ENCODE peak calls at places on chromosomes 2 and 18, in four cellular contexts. E is heart left ventricle, O is HAP-1, W is adipocyte. Y is an unnamed sample. For H3K27me3 and H3K9me3, the result is how much of the 10 kb centered on the place peaks cover.

GRCh38 chr2:108910541-108911396 is 78.3 kb downstream of the EDAR start:
- DNase-seq in E (no peak), O (no peak), W (no peak), Y (no peak)

GRCh38 chr2:231930601-231931281 is 4.5 kb upstream of the NPPC start:
- DNase-seq in E (peak), O (peak), W (no peak), Y (no peak)

GRCh38 chr2:40483590-40483989 is 31.7 kb upstream of the SLC8A1 start:
- DNase-seq in E (no peak), O (no peak), W (no peak), Y (no peak)

GRCh38 chr2:201466050-201466660 is 14.6 kb downstream of the STRADB start:
- DNase-seq in E (no peak), O (no peak), W (peak), Y (peak)

GRCh38 chr18:75247601-75248421 is 37.2 kb downstream of the TSHZ1 start:
- DNase-seq in E (no peak), O (no peak), W (peak), Y (peak)

GRCh38 chr2:237414056-237414661 is at the start of gene COL6A3:
- DNase-seq in E (peak), O (no peak), W (peak), Y (peak)

GRCh38 chr18:24354278-24354677 is 43.3 kb downstream of the OSBPL1A start:
- DNase-seq in E (no peak), O (no peak), W (no peak), Y (no peak)

GRCh38 chr2:165240927-165241326 is 1.7 kb downstream of the SCN2A start:
- DNase-seq in E (no peak), O (no peak), W (no peak), Y (no peak)

GRCh38 chr2:131046580-131047274 is 46.5 kb downstream of the FAM168B start:
- DNase-seq in E (no peak), O (no peak), W (no peak), Y (no peak)

GRCh38 chr2:226429476-226429875 is 370.1 kb downstream of the IRS1 start:
- DNase-seq in E (no peak), O (no peak), W (no peak), Y (no peak)

GRCh38 chr2:219724628-219725027 is 97.2 kb downstream of the SLC4A3 start:
- DNase-seq in E (no peak), O (no peak), W (peak), Y (no peak)

GRCh38 chr18:33577688-33578370 is at the start of gene ASXL3:
- DNase-seq in E (peak), O (peak), W (peak), Y (peak)

GRCh38 chr2:168490916-168491605 is 35.0 kb downstream of the CERS6 start:
- DNase-seq in E (no peak), O (peak), W (peak), Y (no peak)

GRCh38 chr2:117814417-117815264 is at the start of gene DDX18:
- DNase-seq in E (peak), O (peak), W (peak), Y (peak)

GRCh38 chr18:21851327-21851961 is 110.9 kb downstream of the MIB1 start:
- DNase-seq in E (no peak), O (no peak), W (peak), Y (no peak)

GRCh38 chr2:109057686-109058085 is 68.7 kb upstream of the EDAR start:
- DNase-seq in E (no peak), O (no peak), W (no peak), Y (no peak)

GRCh38 chr2:105104208-105104731 is 66.4 kb downstream of the MRPS9 start:
- DNase-seq in E (no peak), O (no peak), W (no peak), Y (peak)

GRCh38 chr2:200301953-200302628 is 4.4 kb upstream of the SPATS2L start:
- DNase-seq in E (no peak), O (no peak), W (no peak), Y (no peak)

GRCh38 chr2:167908786-167909185 is 338.6 kb downstream of the STK39 start:
- DNase-seq in E (no peak), O (no peak), W (no peak), Y (no peak)

GRCh38 chr2:185221-185620 is 78.6 kb downstream of the SH3YL1 start:
- DNase-seq in E (no peak), O (no peak), W (no peak), Y (no peak)

GRCh38 chr2:98867539-98868309 is 68.3 kb downstream of the CRACDL start:
- DNase-seq in E (no peak), O (no peak), W (peak), Y (no peak)

GRCh38 chr2:41966431-41966893 is 81.4 kb upstream of the PKDCC start:
- DNase-seq in E (peak), O (no peak), W (peak), Y (peak)

GRCh38 chr2:54574107-54574859 is 118.2 kb downstream of the SPTBN1 start:
- DNase-seq in E (peak), O (no peak), W (no peak), Y (peak)

GRCh38 chr2:88668862-88669261 is 22.6 kb upstream of the RPIA start:
- DNase-seq in E (no peak), O (no peak), W (no peak), Y (no peak)
- H3K27me3 ChIP-seq in E (under half), O (under half), W (under half), Y (under half)

GRCh38 chr18:13339653-13340052 is 121.1 kb downstream of the LDLRAD4 start:
- DNase-seq in E (no peak), O (no peak), W (no peak), Y (no peak)
- H3K9me3 ChIP-seq in E (under half), O (under half), W (under half), Y (under half)

DNA sequence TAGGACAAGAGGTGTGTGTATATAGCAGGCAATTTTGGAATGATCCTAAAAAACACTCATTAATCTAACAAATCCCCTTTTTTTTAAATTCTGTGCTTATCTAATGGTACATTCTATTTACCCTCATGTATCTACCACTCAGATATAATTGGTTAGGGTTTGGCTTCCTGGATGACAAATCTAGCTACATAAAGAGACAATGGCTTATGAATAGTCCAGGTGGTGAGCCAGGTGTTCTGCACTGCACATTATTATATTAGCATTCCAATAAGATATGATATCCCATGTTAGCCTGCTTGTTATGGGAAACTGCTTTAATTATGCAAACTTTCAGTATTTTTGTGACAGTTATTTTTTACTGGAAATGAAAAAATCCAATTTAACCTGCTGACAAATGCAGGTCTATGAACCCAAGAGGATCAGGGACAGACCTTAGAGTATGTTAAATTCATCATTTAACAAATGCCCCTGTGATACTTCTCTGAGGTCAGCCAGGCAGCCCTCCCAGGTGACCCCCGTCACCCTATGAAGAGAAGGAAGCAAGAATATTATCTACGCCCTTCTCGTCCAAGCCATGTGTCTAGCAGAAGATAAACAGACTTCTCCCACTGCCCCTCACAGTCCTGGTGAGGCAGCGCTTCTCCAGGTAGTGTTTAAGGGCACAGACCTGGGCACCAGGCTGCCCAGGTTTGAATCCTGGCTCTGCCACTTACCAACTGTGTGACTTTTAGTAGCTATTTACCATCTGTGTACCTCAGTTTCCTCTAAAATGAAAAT is 83.0 kb downstream of the ADD2 start:
- DNase-seq in E (no peak), O (no peak), W (no peak), Y (no peak)
- H3K27me3 ChIP-seq in E (under half), O (under half), W (under half), Y (under half)

GRCh38 chr2:239177325-239177724 is 223.5 kb downstream of the HDAC4 start:
- DNase-seq in E (no peak), O (no peak), W (no peak), Y (no peak)
- H3K9me3 ChIP-seq in E (under half), O (under half), W (under half), Y (under half)

GRCh38 chr2:208389940-208390339 is 16.7 kb upstream of the PTH2R start:
- DNase-seq in E (no peak), O (no peak), W (no peak), Y (no peak)
- H3K27me3 ChIP-seq in E (under half), O (under half), W (under half), Y (under half)

DNA sequence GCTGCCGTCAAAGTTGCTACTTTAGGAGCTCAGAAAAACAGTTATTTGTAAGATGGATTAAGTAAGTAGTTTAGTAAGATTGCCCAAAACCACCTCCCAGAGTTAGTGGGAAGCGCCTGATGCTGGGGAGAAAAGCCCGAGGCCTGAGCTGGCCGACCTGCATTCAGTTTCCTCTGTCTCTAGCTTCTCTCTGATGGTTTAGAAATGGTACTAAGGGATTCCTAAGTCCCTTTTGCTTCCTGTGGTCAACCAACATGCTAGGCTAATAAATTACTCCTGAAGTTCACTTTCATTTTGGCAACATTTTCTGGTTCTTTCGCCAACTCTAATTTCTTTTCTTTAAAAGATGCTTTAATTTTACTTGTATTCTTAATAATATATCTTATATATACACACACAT is 60.1 kb downstream of the ASAP2 start:
- DNase-seq in E (no peak), O (no peak), W (no peak), Y (no peak)
- H3K9me3 ChIP-seq in E (under half), O (under half), W (under half), Y (under half)

DNA sequence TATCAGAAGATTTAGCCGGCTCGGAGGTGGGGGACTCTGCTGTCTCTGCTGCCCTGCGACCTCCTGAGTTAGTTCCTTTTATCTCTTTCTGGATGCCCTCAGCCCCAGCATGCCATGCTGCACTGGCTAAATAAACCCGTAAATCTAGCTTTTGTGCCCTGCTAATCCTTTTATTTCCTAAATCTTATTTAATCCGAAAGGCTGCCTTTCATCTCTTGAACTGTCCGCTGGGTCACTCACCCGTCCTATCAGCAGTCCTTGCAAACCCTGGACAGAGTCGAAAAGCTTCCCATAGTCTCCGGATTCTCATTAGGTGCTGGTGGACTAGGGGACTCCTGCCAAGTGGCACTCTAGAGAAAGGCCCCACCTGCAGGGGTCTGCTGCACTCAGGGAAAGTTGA is 122.0 kb upstream of the APCDD1 start:
- DNase-seq in E (no peak), O (no peak), W (no peak), Y (no peak)
- H3K27me3 ChIP-seq in E (under half), O (under half), W (under half), Y (under half)

GRCh38 chr2:66695211-66695735 is 260.3 kb downstream of the MEIS1 start:
- DNase-seq in E (no peak), O (no peak), W (no peak), Y (no peak)
- H3K9me3 ChIP-seq in E (under half), O (under half), W (under half), Y (under half)